ENCODE peak calls at places on chromosomes 12 and 14, in five cellular contexts. X, H, C, D and O are unnamed samples.

GRCh38 chr12:130742112-130742511 is 26.0 kb upstream of the RIMBP2 start:
- DNase-seq in H (no peak), C (no peak), X (no peak), D (no peak), O (no peak)

GRCh38 chr12:57142121-57142520 is 5.3 kb downstream of the LRP1-AS start:
- DNase-seq in D (no peak), C (no peak), X (no peak), H (no peak), O (no peak)

GRCh38 chr12:20520572-20520971 is 152.2 kb downstream of the PDE3A start:
- DNase-seq in X (no peak), D (no peak), H (no peak), C (no peak), O (no peak)

GRCh38 chr12:10167588-10167987 is 4.3 kb downstream of the OLR1 start:
- DNase-seq in X (no peak), D (no peak), C (no peak), H (no peak), O (no peak)

GRCh38 chr14:40417777-40418401 is 985.7 kb upstream of the FBXO33 start:
- DNase-seq in D (no peak), C (no peak), X (peak; percentile 20), H (no peak), O (no peak)

GRCh38 chr12:52335598-52336262 is 14.5 kb upstream of the KRT83 start:
- DNase-seq in D (no peak), C (peak; percentile 72), X (no peak), H (no peak), O (no peak)

GRCh38 chr12:82555699-82556098 is 131.0 kb upstream of the TMTC2 start:
- DNase-seq in H (no peak), X (no peak), D (no peak), C (no peak), O (no peak)

GRCh38 chr12:56808954-56809353 is 45.8 kb downstream of the HSD17B6 start:
- DNase-seq in X (no peak), H (no peak), D (no peak), C (no peak), O (no peak)

GRCh38 chr12:54270345-54270744 is 9.6 kb downstream of the CBX5 start:
- DNase-seq in H (no peak), C (no peak), X (no peak), D (no peak), O (no peak)

GRCh38 chr12:119679490-119679889 is 11.6 kb downstream of the PRKAB1 start:
- DNase-seq in X (no peak), C (no peak), H (no peak), D (no peak), O (no peak)

GRCh38 chr12:124240493-124240892 is 54.4 kb upstream of the RFLNA start:
- DNase-seq in C (no peak), H (no peak), X (no peak), D (no peak), O (no peak)

GRCh38 chr12:8742501-8742900 is 44.7 kb downstream of the RIMKLB start:
- DNase-seq in H (peak; percentile 59), X (no peak), D (no peak), C (no peak), O (no peak)

GRCh38 chr14:89425931-89426330 is 8.9 kb upstream of the FOXN3 start:
- DNase-seq in X (no peak), C (no peak), H (peak; percentile 99), D (no peak), O (no peak)

GRCh38 chr12:17060260-17060659 is 454.3 kb upstream of the LMO3 start:
- DNase-seq in H (no peak), X (no peak), C (no peak), D (no peak), O (no peak)
- TF ChIP-seq CTCF in H (no peak), X (no peak), C (no peak), D (no peak), O (no peak)

DNA sequence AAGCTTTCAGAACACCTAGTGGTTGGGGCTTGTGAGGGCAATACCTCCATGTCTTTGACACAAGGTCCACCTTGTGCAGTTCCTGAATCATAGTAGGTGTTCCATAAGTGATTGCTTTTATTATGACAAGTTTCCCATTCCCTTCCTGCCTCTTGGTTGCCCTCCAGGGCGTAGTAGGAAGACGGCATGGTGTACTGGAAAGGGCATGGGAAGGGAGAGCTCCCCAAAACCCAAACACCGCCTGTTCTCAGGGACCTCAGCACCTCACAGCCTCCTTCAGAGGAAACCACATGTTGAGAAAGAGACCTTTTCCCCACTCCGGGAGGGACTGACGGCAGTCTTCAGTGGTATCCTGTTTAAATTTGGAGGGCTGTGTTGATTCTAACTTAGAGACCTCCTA is 21.1 kb downstream of the EVL start:
- DNase-seq in X (no peak), D (no peak), C (no peak), H (no peak), O (no peak)
- H3K27ac ChIP-seq in X (no peak overlapping the region), D (no peak overlapping the region), C (no peak overlapping the region), H (no peak overlapping the region), O (no peak overlapping the region)

DNA sequence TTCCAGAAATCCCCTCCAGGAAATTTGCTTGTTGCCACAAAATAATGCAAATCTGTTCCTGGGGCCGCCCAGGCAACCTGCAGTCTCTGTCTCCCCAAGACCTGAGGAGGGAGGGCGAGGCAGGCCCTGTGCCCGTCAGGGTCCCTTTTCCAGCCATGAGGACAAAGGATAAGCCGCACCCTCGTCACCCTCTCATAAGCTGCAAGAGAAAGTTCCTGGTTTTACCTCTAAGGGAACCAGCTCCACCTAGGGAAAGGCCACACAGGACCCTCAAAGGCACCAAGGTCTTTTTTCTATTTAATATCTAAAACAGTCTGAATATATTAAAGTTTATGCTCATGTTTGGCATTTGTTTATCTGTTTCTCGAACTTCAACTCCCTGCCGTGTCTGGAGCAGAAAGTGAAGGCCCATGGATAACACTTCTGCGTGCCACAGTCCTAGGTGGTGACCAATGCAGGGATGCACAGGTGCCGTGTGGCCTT is 44.9 kb downstream of the PSMA6 start:
- DNase-seq in H (no peak), D (no peak), C (no peak), X (no peak), O (no peak)
- TF ChIP-seq CTCF in H (no peak), D (no peak), C (no peak), X (no peak), O (no peak)

GRCh38 chr14:68167717-68168087 is 348.1 kb downstream of the RAD51B start:
- DNase-seq in D (no peak), X (no peak), H (no peak), C (no peak), O (no peak)

GRCh38 chr14:68168460-68169109 is 349.0 kb downstream of the RAD51B start:
- DNase-seq in H (no peak), C (no peak), X (no peak), D (no peak), O (no peak)

GRCh38 chr14:68167019-68167716 is 347.6 kb downstream of the RAD51B start:
- DNase-seq in C (no peak), H (no peak), X (no peak), D (no peak), O (no peak)

GRCh38 chr14:68164723-68165122 is 345.1 kb downstream of the RAD51B start:
- DNase-seq in D (no peak), C (no peak), X (no peak), H (no peak), O (no peak)

DNA sequence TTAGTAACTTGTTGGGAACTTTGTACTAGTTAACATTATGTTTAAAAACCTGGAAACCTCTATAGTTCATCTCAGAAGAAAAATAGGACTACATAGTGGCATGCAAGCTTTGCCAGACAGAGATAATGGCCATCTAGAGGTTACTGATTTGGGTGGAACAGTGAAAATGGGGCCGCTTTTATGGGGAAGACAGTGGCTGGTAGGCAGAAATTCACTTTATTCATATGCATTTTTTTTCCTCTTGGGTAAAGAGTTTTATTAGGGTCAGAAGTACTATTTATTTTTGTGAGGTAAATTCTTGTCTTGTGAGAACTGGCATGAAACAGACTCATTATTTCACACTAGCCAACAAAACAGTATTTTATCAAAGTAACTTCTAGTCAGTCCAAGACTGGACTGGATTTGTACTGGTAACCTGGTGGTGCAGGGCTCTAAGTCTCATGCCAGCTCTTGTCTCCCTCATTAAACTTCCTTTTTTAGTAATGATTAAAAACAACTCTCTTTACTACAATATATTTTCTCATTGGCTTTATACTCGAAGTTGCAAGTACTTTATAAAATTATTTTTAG is 345.8 kb downstream of the RAD51B start:
- DNase-seq in C (no peak), X (no peak), D (no peak), H (no peak), O (no peak)
- H3K27ac ChIP-seq in C (peak overlapping the region; percentile 63), X (peak overlapping the region; percentile 1), D (peak overlapping the region; percentile 33), H (no peak overlapping the region), O (no peak overlapping the region)

DNA sequence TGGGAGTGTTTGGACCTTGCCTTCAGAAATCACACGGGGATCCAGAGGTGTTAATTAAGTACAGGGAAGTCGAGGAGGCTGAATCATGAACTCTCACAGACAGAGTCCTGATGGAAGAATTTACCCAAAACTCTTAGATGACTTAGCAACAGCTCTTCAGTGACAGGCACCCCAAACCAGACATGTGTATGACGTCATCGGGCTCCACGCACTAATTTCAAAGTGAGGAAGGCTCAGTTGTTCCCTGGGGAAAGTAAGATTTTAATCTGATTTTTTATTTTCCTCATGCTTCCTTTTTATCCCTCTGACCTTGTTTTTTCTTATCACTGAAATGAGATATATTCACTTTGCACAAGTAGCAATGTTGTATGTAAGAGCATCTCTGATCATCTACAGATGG is 1363.5 kb downstream of the AACS start:
- DNase-seq in X (no peak), D (no peak), C (no peak), H (no peak), O (no peak)
- TF ChIP-seq CTCF in X (no peak), D (no peak), C (no peak), H (no peak), O (no peak)

DNA sequence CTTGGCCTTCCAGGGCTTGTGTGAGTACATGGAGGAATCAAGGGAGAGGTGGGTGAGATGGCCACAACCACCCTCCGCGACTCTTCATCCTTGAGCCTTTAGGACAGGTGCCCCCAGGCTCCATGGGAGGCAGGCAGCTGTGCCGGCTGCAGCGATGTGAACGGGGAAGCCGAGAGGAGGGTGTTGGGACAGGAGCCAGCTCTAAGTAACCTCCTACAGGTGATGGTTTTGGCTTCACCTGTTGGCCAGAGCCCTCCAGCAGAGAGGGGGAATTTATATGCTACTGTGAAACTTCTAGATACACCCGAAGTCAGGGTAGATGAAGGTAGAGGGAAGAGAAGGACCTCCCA is 132.2 kb upstream of the HIF1A start:
- DNase-seq in D (no peak), H (no peak), C (peak; percentile 63), X (no peak), O (no peak)
- H3K27ac ChIP-seq in D (no peak overlapping the region), H (peak overlapping the region; percentile 94), C (peak overlapping the region; percentile 91), X (peak overlapping the region; percentile 84), O (peak overlapping the region; percentile 83)

GRCh38 chr14:70114621-70115156 is 74.1 kb downstream of the SLC8A3 start:
- DNase-seq in X (no peak), C (no peak), D (no peak), H (no peak), O (no peak)
- TF ChIP-seq CTCF in X (no peak), C (no peak), D (no peak), H (no peak), O (no peak)

DNA sequence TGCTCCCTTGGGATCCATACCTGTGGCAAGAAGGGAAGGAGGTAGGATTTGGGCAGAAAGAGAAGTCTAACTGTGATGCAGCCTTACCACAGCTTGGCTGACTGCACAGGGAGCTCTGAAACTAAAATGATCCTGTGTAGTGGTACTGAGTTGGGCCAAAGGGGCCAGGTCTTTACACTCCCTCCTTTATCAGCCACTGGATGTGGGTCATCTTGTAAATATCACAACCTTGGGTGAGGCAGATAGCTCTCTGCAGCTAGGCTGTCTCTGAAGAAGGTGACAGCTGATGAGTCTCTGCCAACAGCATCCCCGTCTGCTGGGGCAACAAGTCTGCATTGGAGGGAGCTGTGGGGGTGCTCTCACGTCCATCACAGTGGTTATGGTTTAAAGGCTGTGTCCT is 95.9 kb upstream of the CAND1 start:
- DNase-seq in D (no peak), X (no peak), H (no peak), C (no peak), O (no peak)
- H3K27ac ChIP-seq in D (no peak overlapping the region), X (no peak overlapping the region), H (no peak overlapping the region), C (no peak overlapping the region), O (no peak overlapping the region)